ENCODE peak calls at places on chromosomes 12 and 14, in six cellular contexts. One of them, this sample, is unnamed.

GRCh38 chr12:50110762-50111416 is 1.1 kb upstream of the COX14 start:
- DNase-seq in mesendoderm: peak; percentile 84
- DNase-seq in neuronal stem cell: no peak
- DNase-seq in IMR-90: peak; percentile 11
- DNase-seq in H1: peak; percentile 65
- DNase-seq in trophoblast cell: no peak
- DNase-seq in this sample: peak; percentile 58

GRCh38 chr12:110314308-110314707 is 33.3 kb downstream of the ATP2A2 start:
- DNase-seq in mesendoderm: no peak
- DNase-seq in trophoblast cell: no peak
- DNase-seq in H1: no peak
- DNase-seq in neuronal stem cell: no peak
- DNase-seq in IMR-90: peak; percentile 92
- DNase-seq in this sample: peak; percentile 84

GRCh38 chr12:77727442-77728001 is 103.2 kb upstream of the NAV3 start:
- DNase-seq in mesendoderm: no peak
- DNase-seq in neuronal stem cell: no peak
- DNase-seq in trophoblast cell: no peak
- DNase-seq in IMR-90: no peak
- DNase-seq in H1: no peak
- DNase-seq in this sample: no peak

GRCh38 chr14:58138065-58138718 is 13.8 kb downstream of the ARMH4 start:
- DNase-seq in H1: no peak
- DNase-seq in neuronal stem cell: no peak
- DNase-seq in mesendoderm: peak; percentile 80
- DNase-seq in trophoblast cell: no peak
- DNase-seq in IMR-90: no peak
- DNase-seq in this sample: no peak

GRCh38 chr12:100908501-100908900 is 113.9 kb downstream of the ANO4 start:
- DNase-seq in neuronal stem cell: no peak
- DNase-seq in H1: no peak
- DNase-seq in IMR-90: peak; percentile 88
- DNase-seq in mesendoderm: no peak
- DNase-seq in trophoblast cell: no peak
- DNase-seq in this sample: peak; percentile 90

GRCh38 chr12:96698521-96698920 is 208.5 kb upstream of the NEDD1 start:
- DNase-seq in H1: no peak
- DNase-seq in trophoblast cell: no peak
- DNase-seq in IMR-90: no peak
- DNase-seq in neuronal stem cell: no peak
- DNase-seq in mesendoderm: no peak
- DNase-seq in this sample: no peak

GRCh38 chr14:56474419-56475022 is 105.1 kb upstream of the TMEM260 start:
- DNase-seq in neuronal stem cell: peak; percentile 56
- DNase-seq in IMR-90: peak; percentile 41
- DNase-seq in mesendoderm: peak; percentile 66
- DNase-seq in H1: no peak
- DNase-seq in trophoblast cell: peak; percentile 10
- DNase-seq in this sample: peak; percentile 57

GRCh38 chr12:32178341-32179010 is 71.8 kb downstream of the BICD1 start:
- DNase-seq in neuronal stem cell: no peak
- DNase-seq in H1: no peak
- DNase-seq in IMR-90: no peak
- DNase-seq in trophoblast cell: no peak
- DNase-seq in mesendoderm: peak; percentile 51
- DNase-seq in this sample: no peak

GRCh38 chr12:47776471-47777143 is 3.6 kb downstream of the SLC48A1 start:
- DNase-seq in neuronal stem cell: no peak
- DNase-seq in mesendoderm: no peak
- DNase-seq in H1: no peak
- DNase-seq in trophoblast cell: no peak
- DNase-seq in IMR-90: peak; percentile 47
- DNase-seq in this sample: peak; percentile 66
- H3K36me3 ChIP-seq in neuronal stem cell: peaks cover 4% of the 10 kb centered on the region
- H3K36me3 ChIP-seq in mesendoderm: no peaks in the 10 kb centered on the region
- H3K36me3 ChIP-seq in H1: no peaks in the 10 kb centered on the region
- H3K36me3 ChIP-seq in trophoblast cell: no peaks in the 10 kb centered on the region
- H3K36me3 ChIP-seq in IMR-90: peaks cover 3% of the 10 kb centered on the region
- H3K36me3 ChIP-seq in this sample: peaks cover 10% of the 10 kb centered on the region

GRCh38 chr12:65649126-65649525 is 175.2 kb upstream of the HMGA2 start:
- DNase-seq in trophoblast cell: no peak
- DNase-seq in H1: no peak
- DNase-seq in mesendoderm: no peak
- DNase-seq in IMR-90: peak; percentile 100
- DNase-seq in neuronal stem cell: no peak
- DNase-seq in this sample: peak; percentile 94
- H3K4me2 ChIP-seq in trophoblast cell: no peak overlapping the region
- H3K4me2 ChIP-seq in H1: no peak overlapping the region
- H3K4me2 ChIP-seq in mesendoderm: no peak overlapping the region
- H3K4me2 ChIP-seq in IMR-90: peak overlapping the region; percentile 24
- H3K4me2 ChIP-seq in neuronal stem cell: no peak overlapping the region
- H3K4me2 ChIP-seq in this sample: no peak overlapping the region

DNA sequence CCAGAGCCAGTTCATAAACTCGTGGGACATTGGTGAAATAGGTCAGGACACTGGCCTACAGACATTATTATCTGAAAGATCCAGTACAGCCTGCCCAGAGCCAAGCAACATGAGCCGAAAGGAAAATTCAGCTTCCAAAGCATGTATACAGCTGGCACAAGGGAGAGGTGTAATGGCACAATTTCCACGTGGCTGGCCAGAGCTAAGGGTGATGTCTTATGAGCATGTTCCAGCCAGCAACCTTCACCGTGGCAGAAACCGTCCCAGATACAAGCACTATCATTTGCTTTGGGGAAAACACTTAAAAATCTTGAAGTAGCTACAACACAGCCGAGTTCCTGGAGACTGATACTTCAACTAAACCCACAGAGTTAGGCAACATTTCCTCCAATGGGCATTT is 44.6 kb downstream of the CORO1C start:
- DNase-seq in IMR-90: no peak
- DNase-seq in trophoblast cell: no peak
- DNase-seq in H1: no peak
- DNase-seq in neuronal stem cell: no peak
- DNase-seq in mesendoderm: no peak
- DNase-seq in this sample: no peak
- H3K23ac ChIP-seq in IMR-90: peak overlapping the region; percentile 75
- H3K23ac ChIP-seq in trophoblast cell: peak overlapping the region; percentile 37
- H3K23ac ChIP-seq in H1: no peak overlapping the region
- H3K23ac ChIP-seq in neuronal stem cell: no peak overlapping the region
- H3K23ac ChIP-seq in mesendoderm: no peak overlapping the region
- H3K23ac ChIP-seq in this sample: no peak overlapping the region

GRCh38 chr12:124352257-124352656 is 57.4 kb downstream of the RFLNA start:
- DNase-seq in IMR-90: no peak
- DNase-seq in mesendoderm: no peak
- DNase-seq in H1: no peak
- DNase-seq in neuronal stem cell: no peak
- DNase-seq in trophoblast cell: no peak
- DNase-seq in this sample: no peak

GRCh38 chr12:124352839-124353238 is 57.9 kb downstream of the RFLNA start:
- DNase-seq in neuronal stem cell: no peak
- DNase-seq in IMR-90: no peak
- DNase-seq in mesendoderm: no peak
- DNase-seq in trophoblast cell: no peak
- DNase-seq in H1: no peak
- DNase-seq in this sample: peak; percentile 46

GRCh38 chr12:124348659-124349380 is 53.9 kb downstream of the RFLNA start:
- DNase-seq in IMR-90: no peak
- DNase-seq in H1: no peak
- DNase-seq in trophoblast cell: no peak
- DNase-seq in neuronal stem cell: no peak
- DNase-seq in mesendoderm: no peak
- DNase-seq in this sample: no peak

GRCh38 chr12:124350491-124350890 is 55.6 kb downstream of the RFLNA start:
- DNase-seq in IMR-90: no peak
- DNase-seq in H1: no peak
- DNase-seq in mesendoderm: no peak
- DNase-seq in trophoblast cell: no peak
- DNase-seq in neuronal stem cell: no peak
- DNase-seq in this sample: no peak

GRCh38 chr12:124351422-124351821 is 56.5 kb downstream of the RFLNA start:
- DNase-seq in neuronal stem cell: no peak
- DNase-seq in trophoblast cell: no peak
- DNase-seq in IMR-90: no peak
- DNase-seq in mesendoderm: no peak
- DNase-seq in H1: no peak
- DNase-seq in this sample: no peak
- H3K36me3 ChIP-seq in neuronal stem cell: peaks cover 59% of the 10 kb centered on the region
- H3K36me3 ChIP-seq in trophoblast cell: peaks cover 95% of the 10 kb centered on the region
- H3K36me3 ChIP-seq in IMR-90: peaks cover 90% of the 10 kb centered on the region
- H3K36me3 ChIP-seq in mesendoderm: peaks cover 3% of the 10 kb centered on the region
- H3K36me3 ChIP-seq in H1: peaks cover 30% of the 10 kb centered on the region
- H3K36me3 ChIP-seq in this sample: peaks cover 100% of the 10 kb centered on the region

DNA sequence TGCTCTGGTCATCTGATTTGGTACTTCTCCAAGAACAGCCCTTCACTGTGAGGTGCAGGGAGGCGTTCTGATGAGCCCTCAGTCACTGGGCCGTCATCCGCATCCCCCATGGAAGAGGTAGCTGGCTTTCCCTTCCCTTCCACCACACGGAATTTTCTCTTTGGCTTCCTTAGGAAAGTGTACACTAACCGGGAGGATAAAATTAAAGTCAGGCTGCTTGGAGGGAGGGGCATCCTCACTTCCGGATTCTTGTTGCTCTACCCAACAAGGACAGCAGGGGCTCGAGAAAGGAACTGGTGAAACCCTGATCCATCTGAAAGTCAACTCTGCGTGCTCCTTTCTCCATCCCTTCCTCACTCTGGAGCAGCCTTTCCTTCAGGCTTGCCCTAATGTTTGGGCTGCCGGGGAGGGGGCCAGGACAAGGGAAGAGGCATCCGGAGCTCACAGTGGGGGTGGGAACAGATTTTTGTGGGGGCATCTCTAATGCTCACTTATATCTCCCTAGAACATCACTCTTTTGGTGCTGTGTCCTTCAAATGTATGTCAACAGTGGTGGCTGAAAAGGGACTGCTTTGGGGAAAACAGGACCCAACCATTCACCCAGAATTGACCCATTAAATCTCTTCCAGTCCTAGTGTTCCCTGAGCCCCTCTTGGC is 101.4 kb upstream of the FKBP4 start:
- DNase-seq in H1: no peak
- DNase-seq in trophoblast cell: no peak
- DNase-seq in neuronal stem cell: no peak
- DNase-seq in mesendoderm: peak; percentile 65
- DNase-seq in IMR-90: no peak
- DNase-seq in this sample: no peak
- H3K4me2 ChIP-seq in H1: peak overlapping the region; percentile 14
- H3K4me2 ChIP-seq in trophoblast cell: no peak overlapping the region
- H3K4me2 ChIP-seq in neuronal stem cell: no peak overlapping the region
- H3K4me2 ChIP-seq in mesendoderm: no peak overlapping the region
- H3K4me2 ChIP-seq in IMR-90: no peak overlapping the region
- H3K4me2 ChIP-seq in this sample: no peak overlapping the region

GRCh38 chr14:39488600-39488999 is 56.4 kb upstream of the FBXO33 start:
- DNase-seq in mesendoderm: peak; percentile 90
- DNase-seq in H1: peak; percentile 58
- DNase-seq in trophoblast cell: no peak
- DNase-seq in IMR-90: peak; percentile 12
- DNase-seq in neuronal stem cell: peak; percentile 75
- DNase-seq in this sample: peak; percentile 46

DNA sequence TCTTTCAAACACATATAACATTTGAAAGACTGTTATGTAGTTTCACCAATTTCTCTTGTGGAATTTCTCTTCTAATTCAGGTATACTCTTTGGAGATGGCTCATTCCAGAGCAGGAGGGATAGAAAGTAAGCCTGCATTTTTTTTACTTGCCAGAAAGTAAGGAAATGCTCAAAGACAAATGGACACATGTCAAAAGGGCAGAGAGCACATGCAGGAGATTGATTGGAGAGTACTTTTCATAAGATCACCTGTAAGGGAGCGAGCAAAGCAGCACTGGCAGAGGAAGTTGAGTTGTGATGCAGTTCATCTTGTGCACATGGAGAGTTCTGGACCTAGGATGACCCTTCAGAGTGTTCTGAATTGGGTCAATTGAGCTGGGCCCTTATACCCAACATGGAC is 51.4 kb upstream of the FBXO33 start:
- DNase-seq in neuronal stem cell: no peak
- DNase-seq in IMR-90: no peak
- DNase-seq in mesendoderm: no peak
- DNase-seq in H1: no peak
- DNase-seq in trophoblast cell: no peak
- DNase-seq in this sample: no peak
- H3K23ac ChIP-seq in neuronal stem cell: no peak overlapping the region
- H3K23ac ChIP-seq in IMR-90: no peak overlapping the region
- H3K23ac ChIP-seq in mesendoderm: no peak overlapping the region
- H3K23ac ChIP-seq in H1: no peak overlapping the region
- H3K23ac ChIP-seq in trophoblast cell: no peak overlapping the region
- H3K23ac ChIP-seq in this sample: no peak overlapping the region

DNA sequence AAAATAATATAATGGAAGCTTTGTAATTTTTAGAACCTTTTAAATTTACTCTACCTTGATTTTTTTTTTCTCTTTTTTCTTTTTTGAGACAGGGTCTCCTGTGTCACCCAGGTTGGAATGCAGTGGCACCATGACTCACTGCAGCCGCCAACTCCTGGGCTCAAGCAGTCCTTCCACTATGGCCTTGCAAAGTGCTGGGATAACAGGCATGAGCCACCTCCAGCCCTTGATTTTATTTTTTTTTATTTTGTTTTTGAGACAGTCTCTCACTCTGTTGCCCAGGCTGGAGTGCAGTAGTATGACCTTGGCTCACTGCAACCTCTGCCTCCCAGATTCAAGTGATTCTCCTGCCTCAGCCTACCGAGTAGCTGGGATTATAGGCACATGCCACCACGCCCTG is 65.3 kb upstream of the TRAF3 start:
- DNase-seq in IMR-90: no peak
- DNase-seq in neuronal stem cell: no peak
- DNase-seq in mesendoderm: peak; percentile 62
- DNase-seq in trophoblast cell: no peak
- DNase-seq in H1: peak; percentile 32
- DNase-seq in this sample: no peak
- H3K36me3 ChIP-seq in IMR-90: peaks cover 11% of the 10 kb centered on the region
- H3K36me3 ChIP-seq in neuronal stem cell: peaks cover 10% of the 10 kb centered on the region
- H3K36me3 ChIP-seq in mesendoderm: peaks cover 2% of the 10 kb centered on the region
- H3K36me3 ChIP-seq in trophoblast cell: peaks cover 22% of the 10 kb centered on the region
- H3K36me3 ChIP-seq in H1: peaks cover 19% of the 10 kb centered on the region
- H3K36me3 ChIP-seq in this sample: peaks cover 10% of the 10 kb centered on the region

This sample was measured in mesenchymal stem cell.